ENCODE peak calls at places on chromosomes 12 and 14, in eight cellular contexts. S, Q, G, F, E, R, N and M are unnamed samples.

GRCh38 chr14:24279301-24280186 is 8.1 kb upstream of the RABGGTA start:
- DNase-seq in S (no peak), Q (no peak), G (peak), F (no peak), E (no peak), R (no peak), N (no peak), M (peak)

GRCh38 chr12:68809190-68810026 is 1.4 kb downstream of the MDM2 start:
- DNase-seq in S (no peak), Q (no peak), G (no peak), F (peak), E (no peak), R (no peak), N (no peak), M (no peak)

GRCh38 chr12:79512068-79512467 is 178.7 kb downstream of the PAWR start:
- DNase-seq in S (peak), Q (no peak), G (no peak), F (no peak), E (no peak), R (no peak), N (no peak), M (no peak)

GRCh38 chr14:33956640-33957039 is 5.8 kb upstream of the EGLN3 start:
- DNase-seq in S (no peak), Q (no peak), G (no peak), F (no peak), E (no peak), R (no peak), N (no peak), M (no peak)

GRCh38 chr12:98418357-98419075 is 96.9 kb upstream of the TMPO start:
- DNase-seq in S (peak), Q (peak), G (no peak), F (peak), E (peak), R (no peak), N (peak), M (peak)

GRCh38 chr14:44763356-44763755 is 198.4 kb downstream of the KLHL28 start:
- DNase-seq in S (no peak), Q (no peak), G (no peak), F (peak), E (no peak), R (no peak), N (no peak), M (no peak)

GRCh38 chr12:58860788-58861240 is 59.5 kb downstream of the LRIG3 start:
- DNase-seq in S (peak), Q (no peak), G (no peak), F (no peak), E (no peak), R (no peak), N (no peak), M (no peak)

GRCh38 chr12:106586535-106586802 is 3.7 kb downstream of the RFX4 start:
- DNase-seq in S (peak), Q (no peak), G (no peak), F (no peak), E (no peak), R (no peak), N (no peak), M (no peak)

GRCh38 chr12:48388938-48389337 is 38.2 kb upstream of the ZNF641 start:
- DNase-seq in S (no peak), Q (peak), G (no peak), F (peak), E (no peak), R (no peak), N (no peak), M (no peak)

GRCh38 chr12:104460973-104461693 is 4.4 kb downstream of the CHST11 start:
- DNase-seq in S (no peak), Q (no peak), G (no peak), F (peak), E (no peak), R (no peak), N (no peak), M (no peak)

GRCh38 chr12:74985293-74985985 is 224.2 kb downstream of the KCNC2 start:
- DNase-seq in S (peak), Q (no peak), G (no peak), F (no peak), E (no peak), R (no peak), N (no peak), M (no peak)

GRCh38 chr14:61503167-61503801 is 181.9 kb downstream of the PRKCH start:
- DNase-seq in S (no peak), Q (no peak), G (peak), F (peak), E (no peak), R (no peak), N (no peak), M (no peak)

GRCh38 chr12:66405395-66405794 is 103.1 kb downstream of the HELB start:
- DNase-seq in S (no peak), Q (peak), G (no peak), F (peak), E (no peak), R (no peak), N (no peak), M (no peak)

GRCh38 chr14:38143651-38144505 is 63.8 kb upstream of the SSTR1 start:
- DNase-seq in S (no peak), Q (peak), G (no peak), F (peak), E (no peak), R (no peak), N (no peak), M (no peak)

GRCh38 chr14:69107407-69108003 is 45.4 kb downstream of the DCAF5 start:
- DNase-seq in S (peak), Q (no peak), G (peak), F (peak), E (peak), R (no peak), N (peak), M (peak)

GRCh38 chr12:124995200-124995961 is 1.9 kb downstream of the BRI3BP start:
- DNase-seq in S (no peak), Q (no peak), G (peak), F (no peak), E (peak), R (no peak), N (no peak), M (no peak)